ENCODE peak calls at places on chromosome 15, in four cellular contexts. B is cardiac fibroblast, P is breast epithelium, K is GM23338. D is an unnamed sample.

GRCh38 chr15:35746121-35746520 is 200.2 kb upstream of the DPH6 start:
- DNase-seq in B (peak), P (no peak), K (no peak), D (no peak)

GRCh38 chr15:39860200-39860599 is 59.9 kb downstream of the GPR176 start:
- DNase-seq in B (peak), P (no peak), K (peak), D (no peak)

GRCh38 chr15:79003301-79003700 is 58.5 kb upstream of the CTSH start:
- DNase-seq in B (no peak), P (no peak), K (no peak), D (no peak)

GRCh38 chr15:49589030-49589429 is 31.6 kb downstream of the FAM227B start:
- DNase-seq in B (no peak), P (no peak), K (no peak), D (no peak)

GRCh38 chr15:68113273-68113672 is 59.2 kb downstream of the PIAS1 start:
- DNase-seq in B (peak), P (no peak), K (no peak), D (no peak)

GRCh38 chr15:36814708-36815107 is 235.3 kb downstream of the CDIN1 start:
- DNase-seq in B (no peak), P (no peak), K (no peak), D (no peak)

GRCh38 chr15:65285291-65286068 is 1.2 kb downstream of the PARP16 start:
- DNase-seq in B (no peak), P (no peak), K (no peak), D (no peak)

GRCh38 chr15:40511472-40512133 is 40.8 kb downstream of the CHST14 start:
- DNase-seq in B (peak), P (peak), K (peak), D (peak)

GRCh38 chr15:25946241-25946786 is 83.2 kb upstream of the ATP10A start:
- DNase-seq in B (no peak), P (no peak), K (peak), D (no peak)

GRCh38 chr15:25950014-25950413 is 86.9 kb upstream of the ATP10A start:
- DNase-seq in B (no peak), P (no peak), K (no peak), D (no peak)

GRCh38 chr15:25944386-25944785 is 81.3 kb upstream of the ATP10A start:
- DNase-seq in B (no peak), P (no peak), K (peak), D (no peak)

GRCh38 chr15:25943831-25944230 is 80.7 kb upstream of the ATP10A start:
- DNase-seq in B (no peak), P (no peak), K (no peak), D (no peak)

GRCh38 chr15:25947336-25948080 is 84.4 kb upstream of the ATP10A start:
- DNase-seq in B (no peak), P (no peak), K (peak), D (peak)
- TF ChIP-seq CTCF in B (no peak), P (no peak), K (peak), D (peak)

GRCh38 chr15:87477759-87478687 is 778.5 kb downstream of the NTRK3 start:
- DNase-seq in B (peak), P (peak), K (peak), D (no peak)
- TF ChIP-seq CTCF in B (peak), P (no peak), K (peak), D (no peak)

DNA sequence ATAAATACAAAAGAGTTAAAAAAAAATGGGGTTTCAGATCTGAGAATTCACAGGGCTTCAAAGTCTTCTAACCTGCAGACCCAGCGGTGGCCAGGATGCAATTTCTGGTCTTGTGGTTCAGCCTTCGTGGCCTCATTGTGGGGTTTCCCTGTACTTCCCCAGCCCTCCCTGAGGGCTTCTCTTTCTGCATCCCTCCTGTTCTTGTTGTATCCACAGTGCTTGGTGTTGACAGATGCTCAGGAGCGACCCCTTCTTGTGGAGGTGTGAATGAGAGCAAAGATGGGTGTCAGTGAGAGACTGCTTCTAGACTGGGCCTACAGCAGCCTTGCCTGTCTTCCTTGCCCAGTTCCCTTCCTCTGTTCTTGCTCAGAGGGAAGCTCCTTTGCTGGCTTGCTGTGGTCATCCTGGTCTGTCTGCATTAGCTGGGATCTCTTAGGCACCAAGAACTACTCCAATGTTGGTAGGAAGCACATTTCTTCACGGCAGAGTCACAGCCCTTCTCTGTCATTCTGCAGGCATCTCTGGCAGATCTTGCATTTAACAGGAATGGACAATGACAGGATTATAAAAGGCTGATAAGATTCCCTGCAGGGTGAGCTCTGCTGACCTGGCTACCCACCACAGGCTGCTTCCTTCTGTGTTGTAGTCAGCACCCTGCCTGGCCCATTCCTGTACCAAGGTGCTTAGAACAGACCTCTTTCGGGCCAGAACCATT is 317.8 kb upstream of the C2CD4B start:
- DNase-seq in B (peak), P (no peak), K (peak), D (peak)
- TF ChIP-seq CTCF in B (peak), P (no peak), K (peak), D (no peak)

GRCh38 chr15:96701443-96701842 is 370.9 kb downstream of the NR2F2 start:
- DNase-seq in B (no peak), P (no peak), K (no peak), D (no peak)
- TF ChIP-seq CTCF in B (no peak), P (no peak), K (no peak), D (no peak)

GRCh38 chr15:25508369-25509002 is 69.7 kb upstream of the UBE3A start:
- DNase-seq in B (peak), P (no peak), K (peak), D (peak)
- TF ChIP-seq CTCF in B (peak), P (peak), K (peak), D (peak)

GRCh38 chr15:89334510-89335288 is at the start of gene POLG:
- DNase-seq in B (peak), P (peak), K (peak), D (peak)
- TF ChIP-seq CTCF in B (no peak), P (no peak), K (no peak), D (no peak)

GRCh38 chr15:85760531-85761371 is 34.0 kb downstream of the KLHL25 start:
- DNase-seq in B (no peak), P (no peak), K (no peak), D (no peak)
- TF ChIP-seq CTCF in B (no peak), P (no peak), K (no peak), D (no peak)

GRCh38 chr15:89477411-89478242 is 18.8 kb downstream of the RHCG start:
- DNase-seq in B (no peak), P (no peak), K (no peak), D (no peak)

GRCh38 chr15:89480505-89480904 is 15.9 kb downstream of the RHCG start:
- DNase-seq in B (no peak), P (no peak), K (no peak), D (no peak)

GRCh38 chr15:89479173-89479572 is 17.2 kb downstream of the RHCG start:
- DNase-seq in B (no peak), P (no peak), K (no peak), D (no peak)

GRCh38 chr15:89483079-89483478 is 13.3 kb downstream of the RHCG start:
- DNase-seq in B (no peak), P (no peak), K (no peak), D (no peak)

DNA sequence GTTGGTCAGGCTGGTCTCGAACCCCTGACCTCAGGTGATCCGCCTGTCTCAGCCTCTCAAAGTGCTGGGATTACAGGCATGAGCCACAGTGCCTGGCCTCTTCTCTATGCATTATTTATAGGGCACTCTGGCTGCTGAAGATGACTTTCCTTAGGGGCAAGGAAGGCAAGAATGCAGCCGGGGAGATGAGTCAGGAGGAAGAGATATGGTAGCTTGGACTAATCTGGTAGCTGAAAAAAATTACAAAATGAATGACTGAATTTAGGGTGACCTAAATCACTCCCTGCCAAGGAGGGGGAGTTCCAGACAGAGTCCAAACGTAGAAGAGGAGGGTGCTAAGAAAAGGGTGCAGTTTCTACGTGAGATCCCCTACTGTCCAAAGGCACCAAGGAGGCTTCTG is 14.2 kb downstream of the RHCG start:
- DNase-seq in B (no peak), P (no peak), K (no peak), D (no peak)
- TF ChIP-seq CTCF in B (no peak), P (no peak), K (no peak), D (no peak)

GRCh38 chr15:101725073-101725472 is 800 bp upstream of the TARS3 start:
- DNase-seq in B (no peak), P (no peak), K (no peak), D (no peak)

GRCh38 chr15:101723161-101723873 is 956 bp downstream of the TARS3 start:
- DNase-seq in B (peak), P (no peak), K (no peak), D (peak)

GRCh38 chr15:101724675-101725005 is 367 bp upstream of the TARS3 start:
- DNase-seq in B (no peak), P (no peak), K (no peak), D (no peak)

GRCh38 chr15:101727186-101727585 is 2.9 kb upstream of the TARS3 start:
- DNase-seq in B (no peak), P (no peak), K (no peak), D (no peak)

GRCh38 chr15:101723874-101724674 is at the start of gene TARS3:
- DNase-seq in B (peak), P (peak), K (peak), D (peak)
- TF ChIP-seq CTCF in B (peak), P (peak), K (no peak), D (no peak)

D was measured in activated CD8-positive, alpha-beta T cell treated with anti-CD3 and anti-CD28 coated beads for 36 hours.